ENCODE peak calls at places on chromosomes 3 and 15, in six cellular contexts. J is testis; S is astrocyte; K is mesendoderm; B is Peyer's patch; A is naive thymus-derived CD4-positive, alpha-beta T cell. C is an unnamed sample. For H3K4me1 and H3K27me3, the result is how much of the 10 kb centered on the place peaks cover.

GRCh38 chr3:132781922-132782321 is 59.7 kb upstream of the NPHP3 start:
- DNase-seq in S (no peak), B (no peak), K (no peak), A (no peak), J (no peak), C (no peak)

GRCh38 chr3:172709776-172710708 is 825 bp downstream of the NCEH1 start:
- DNase-seq in K (peak), A (peak), J (peak), S (peak), B (no peak), C (peak)

GRCh38 chr3:169286214-169286613 is 377.3 kb downstream of the MECOM start:
- DNase-seq in S (no peak), K (no peak), A (no peak), B (no peak), J (no peak), C (no peak)

GRCh38 chr3:141237701-141238521 is 6.3 kb downstream of the PXYLP1 start:
- DNase-seq in J (no peak), S (peak), K (peak), A (peak), B (no peak), C (no peak)

GRCh38 chr15:52496776-52497470 is 31.8 kb downstream of the MYO5A start:
- DNase-seq in S (peak), J (no peak), K (peak), B (no peak), A (no peak), C (no peak)

GRCh38 chr3:112582242-112582874 is 20.5 kb downstream of the SLC35A5 start:
- DNase-seq in A (peak), K (peak), J (no peak), B (no peak), S (peak), C (no peak)

GRCh38 chr3:195549931-195550519 is 6.9 kb upstream of the PPP1R2 start:
- DNase-seq in K (no peak), S (no peak), J (no peak), A (peak), B (peak), C (no peak)

GRCh38 chr15:39770748-39771689 is 11.6 kb downstream of the FSIP1 start:
- DNase-seq in J (no peak), B (no peak), K (peak), S (peak), A (no peak), C (no peak)

GRCh38 chr15:70436428-70436827 is 326.9 kb downstream of the UACA start:
- DNase-seq in K (no peak), A (no peak), J (no peak), B (no peak), S (no peak), C (no peak)

GRCh38 chr15:74382004-74382816 is 14.8 kb upstream of the CYP11A1 start:
- DNase-seq in B (peak), J (peak), S (no peak), A (peak), K (peak), C (peak)

GRCh38 chr3:142210144-142210543 is 15.2 kb downstream of the GK5 start:
- DNase-seq in K (no peak), J (no peak), S (no peak), A (no peak), B (no peak), C (no peak)

GRCh38 chr3:100205161-100205560 is 55.6 kb upstream of the TBC1D23 start:
- DNase-seq in K (no peak), B (no peak), A (no peak), S (no peak), J (no peak), C (no peak)

GRCh38 chr3:47123857-47124256 is 40.1 kb downstream of the SETD2 start:
- DNase-seq in B (no peak), S (no peak), A (no peak), J (no peak), K (no peak), C (no peak)

GRCh38 chr15:49415638-49416037 is 7.4 kb upstream of the FGF7 start:
- DNase-seq in A (no peak), J (no peak), K (no peak), B (no peak), S (peak), C (no peak)

GRCh38 chr3:51637941-51638471 is 33.0 kb upstream of the TEX264 start:
- DNase-seq in A (peak), B (no peak), K (peak), S (peak), J (peak), C (no peak)

GRCh38 chr15:74788716-74789151 is 6.9 kb downstream of the CSK start:
- DNase-seq in B (peak), A (peak), S (no peak), K (no peak), J (no peak), C (no peak)

GRCh38 chr15:74207652-74208440 is 5.3 kb upstream of the STRA6 start:
- DNase-seq in J (peak), S (no peak), K (no peak), B (no peak), A (no peak), C (no peak)

GRCh38 chr3:193875601-193876321 is 260.2 kb upstream of the HES1 start:
- DNase-seq in K (no peak), J (no peak), B (no peak), A (no peak), S (no peak), C (no peak)

GRCh38 chr3:193879864-193880242 is 256.1 kb upstream of the HES1 start:
- DNase-seq in A (no peak), B (no peak), S (no peak), K (peak), J (no peak), C (no peak)

GRCh38 chr3:193882091-193882490 is 253.9 kb upstream of the HES1 start:
- DNase-seq in B (no peak), A (no peak), J (no peak), S (no peak), K (no peak), C (no peak)

GRCh38 chr3:193878051-193878838 is 257.7 kb upstream of the HES1 start:
- DNase-seq in B (no peak), K (no peak), J (no peak), A (no peak), S (no peak), C (no peak)

DNA sequence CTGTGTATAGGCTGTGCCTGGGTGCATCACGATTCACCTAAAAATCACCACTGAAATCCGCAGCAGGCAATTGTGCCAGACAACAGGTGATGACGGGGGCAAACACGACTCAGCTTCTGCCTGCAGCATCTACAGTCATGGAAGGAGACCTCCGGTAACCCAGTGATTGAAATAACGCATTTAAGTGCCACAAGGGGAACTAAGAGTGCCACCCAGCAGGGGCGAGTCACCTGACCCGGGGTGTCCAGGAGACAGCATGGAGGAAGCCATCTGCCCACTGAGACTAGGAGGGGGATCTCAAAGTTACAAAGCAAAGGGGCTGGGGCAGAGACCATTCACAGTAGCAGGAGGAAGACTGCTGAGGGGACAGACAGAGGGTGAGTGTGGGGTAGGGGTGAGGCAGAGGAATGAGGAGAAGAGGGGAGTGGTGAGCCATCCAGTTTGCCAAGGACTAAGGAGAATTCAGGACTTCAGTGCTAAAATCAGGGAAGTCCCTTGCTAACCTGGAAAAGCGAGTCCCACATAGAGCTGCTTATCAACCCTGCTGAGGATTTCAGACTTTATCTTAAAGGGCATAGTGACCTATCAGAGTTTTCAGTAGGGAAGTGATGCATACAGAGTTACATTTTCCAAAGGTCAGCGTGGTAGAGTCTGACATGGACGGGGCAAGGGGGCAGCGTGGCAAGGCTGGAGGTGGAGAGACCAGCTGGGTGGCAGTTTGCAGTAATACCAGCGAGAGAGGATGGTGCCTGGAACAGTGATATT is 256.7 kb upstream of the HES1 start:
- DNase-seq in S (no peak), K (peak), J (no peak), A (no peak), B (no peak), C (no peak)
- H3K4me3 ChIP-seq in S (no peak), K (no peak), J (no peak), A (no peak), B (no peak), C (no peak)

DNA sequence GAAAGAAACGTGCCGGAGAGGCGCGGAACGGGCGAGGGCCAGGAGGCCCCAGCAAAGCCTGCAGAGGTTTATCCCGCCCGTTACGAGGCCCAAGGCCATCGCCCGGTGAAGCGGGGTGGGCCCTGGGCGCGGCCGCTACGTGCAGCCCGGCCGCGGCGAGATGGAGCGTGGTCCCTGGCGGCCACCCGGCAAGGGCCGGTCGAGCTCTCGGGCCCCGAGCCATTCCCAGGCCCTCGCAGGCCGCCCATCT is 1.1 kb downstream of the PKM start:
- DNase-seq in S (no peak), B (no peak), J (no peak), K (no peak), A (no peak), C (no peak)
- H3K4me1 ChIP-seq in S (under half), B (under half), J (under half), K (under half), A (under half), C (under half)

GRCh38 chr15:65318870-65319356 is 14.4 kb downstream of the RNU5B-1 start:
- DNase-seq in A (peak), J (peak), K (peak), B (peak), S (peak), C (peak)
- H3K27me3 ChIP-seq in A (under half), J (under half), K (under half), B (under half), S (under half), C (under half)

GRCh38 chr3:151328298-151329036 is 882 bp downstream of the P2RY13 start:
- DNase-seq in J (no peak), B (no peak), S (no peak), K (no peak), A (no peak), C (no peak)
- H3K4me3 ChIP-seq in J (no peak), B (no peak), S (no peak), K (no peak), A (no peak), C (no peak)

C was measured in aorta.